ENCODE peak calls at places on chromosomes 7 and 10, in seven cellular contexts. C, Y, V, D, U, Q and L are unnamed samples. For H3K4me1, the result is how much of the 10 kb centered on the place peaks cover.

GRCh38 chr7:64636386-64636785 is 29.5 kb upstream of the ZNF107 start:
- DNase-seq in C (no peak), Q (no peak), V (no peak), Y (peak), D (no peak), U (no peak), L (no peak)

GRCh38 chr7:103532955-103533354 is 86.9 kb upstream of the SLC26A5 start:
- DNase-seq in C (no peak), U (no peak), V (no peak), D (no peak), Y (no peak), Q (no peak), L (no peak)

GRCh38 chr7:95905165-95905564 is 132.8 kb downstream of the DYNC1I1 start:
- DNase-seq in C (no peak), V (no peak), Q (no peak), Y (peak), D (no peak), U (no peak), L (no peak)

GRCh38 chr7:155670521-155670920 is 26.1 kb downstream of the RBM33 start:
- DNase-seq in Y (no peak), D (no peak), V (no peak), U (no peak), C (no peak), Q (no peak), L (no peak)

GRCh38 chr7:122532406-122533269 is 166.3 kb downstream of the RNF133 start:
- DNase-seq in C (no peak), U (no peak), Q (no peak), V (no peak), Y (peak), D (peak), L (no peak)

GRCh38 chr10:2137549-2138174 is 400.3 kb upstream of the ADARB2 start:
- DNase-seq in Q (no peak), D (no peak), Y (peak), U (no peak), V (no peak), C (peak), L (peak)

GRCh38 chr7:105654994-105655900 is 74.0 kb upstream of the EFCAB10 start:
- DNase-seq in C (no peak), D (peak), U (peak), Q (peak), Y (peak), V (no peak), L (no peak)

GRCh38 chr7:20114463-20114862 is 102.7 kb downstream of the MACC1 start:
- DNase-seq in V (no peak), Q (no peak), C (peak), Y (peak), D (no peak), U (no peak), L (no peak)

GRCh38 chr7:120402368-120402767 is 129.4 kb downstream of the KCND2 start:
- DNase-seq in U (peak), D (peak), Y (no peak), Q (no peak), C (no peak), V (no peak), L (no peak)

GRCh38 chr7:94656658-94656924 is 658 bp upstream of the SGCE start:
- DNase-seq in C (no peak), Q (no peak), V (no peak), D (no peak), Y (no peak), U (no peak), L (no peak)

GRCh38 chr7:94656925-94657731 is 1.2 kb upstream of the SGCE start:
- DNase-seq in Y (peak), Q (no peak), D (peak), V (peak), U (peak), C (peak), L (no peak)

GRCh38 chr7:94655884-94656657 is at the start of gene SGCE:
- DNase-seq in U (peak), Y (peak), V (peak), C (peak), D (peak), Q (peak), L (peak)

GRCh38 chr7:94655562-94655883 is 410 bp downstream of the SGCE start:
- DNase-seq in D (no peak), V (peak), C (no peak), Q (no peak), U (peak), Y (peak), L (no peak)

GRCh38 chr7:94654764-94655561 is 970 bp downstream of the SGCE start:
- DNase-seq in Q (no peak), Y (peak), U (peak), V (no peak), D (peak), C (peak), L (no peak)
- H3K4me3 ChIP-seq in Q (peak), Y (peak), U (peak), V (peak), D (peak), C (peak), L (peak)

GRCh38 chr7:5394264-5395105 is 29.1 kb downstream of the TNRC18 start:
- DNase-seq in Q (no peak), V (no peak), Y (no peak), U (no peak), C (no peak), D (no peak), L (no peak)

GRCh38 chr7:5396999-5397656 is 26.5 kb downstream of the TNRC18 start:
- DNase-seq in U (peak), Y (peak), V (peak), D (peak), C (peak), Q (peak), L (no peak)

GRCh38 chr7:5395246-5395645 is 28.4 kb downstream of the TNRC18 start:
- DNase-seq in Y (no peak), D (no peak), V (no peak), C (no peak), Q (no peak), U (no peak), L (no peak)

GRCh38 chr7:5396542-5396941 is 27.1 kb downstream of the TNRC18 start:
- DNase-seq in Y (no peak), U (no peak), C (peak), D (no peak), V (peak), Q (peak), L (no peak)

DNA sequence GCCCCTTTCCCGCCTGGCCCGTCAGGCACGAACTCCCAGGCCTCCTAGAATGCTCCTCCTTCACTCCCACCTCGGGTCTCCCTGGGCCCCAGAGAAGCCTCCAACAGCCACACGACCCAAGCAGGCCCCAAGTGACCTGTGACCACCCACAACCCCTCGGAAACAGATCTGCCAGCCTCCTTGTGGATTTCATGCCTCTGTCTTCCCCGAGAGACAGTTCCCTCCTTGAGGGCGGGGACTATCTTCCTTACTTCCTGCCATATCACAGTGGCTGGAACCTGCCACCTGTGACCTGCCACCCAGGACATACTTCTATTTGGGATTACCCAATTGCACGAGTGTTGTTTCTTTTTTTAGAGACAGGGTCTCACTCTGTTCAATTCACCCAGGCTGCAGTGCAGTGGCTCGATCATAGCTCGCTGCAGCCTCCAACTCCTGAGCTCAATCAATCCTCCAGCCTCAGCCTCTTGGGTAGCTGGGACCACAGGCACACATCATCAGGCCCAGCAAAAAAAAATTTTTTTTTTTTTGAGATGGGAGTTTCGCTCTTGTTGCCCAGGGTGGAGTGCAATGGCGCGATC is 25.9 kb downstream of the TNRC18 start:
- DNase-seq in U (no peak), Y (no peak), V (peak), Q (no peak), C (no peak), D (no peak), L (no peak)
- H3K4me1 ChIP-seq in U (under half), Y (under half), V (under half), Q (under half), C (under half), D (under half), L (under half)

DNA sequence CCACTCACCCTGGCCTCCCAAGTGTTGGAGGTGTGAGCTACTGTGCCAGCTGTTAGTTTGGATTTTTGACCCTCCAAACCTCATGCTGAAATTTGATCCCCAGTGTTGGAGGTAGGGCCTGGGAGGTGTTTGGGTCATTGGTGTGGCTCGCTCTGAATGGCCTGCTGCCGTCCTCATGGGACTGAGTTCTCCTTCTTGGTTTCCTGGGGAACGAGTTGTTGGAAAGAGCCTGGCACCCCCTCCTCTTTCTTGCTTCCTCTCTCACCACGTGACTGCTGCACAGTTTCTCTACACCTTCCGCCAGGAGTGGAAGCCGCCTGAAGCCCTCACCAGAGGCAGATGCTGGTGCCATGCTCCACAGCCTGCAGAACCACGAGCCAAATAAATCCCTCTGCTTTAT is 253.5 kb downstream of the PHTF2 start:
- DNase-seq in C (no peak), V (no peak), Q (no peak), D (no peak), Y (peak), U (no peak), L (peak)
- H3K27ac ChIP-seq in C (no peak), V (no peak), Q (no peak), D (no peak), Y (no peak), U (no peak), L (no peak)

GRCh38 chr7:101233907-101234547 is 3.6 kb downstream of the CLDN15 start:
- DNase-seq in Q (no peak), C (no peak), Y (no peak), V (no peak), D (no peak), U (no peak), L (no peak)

GRCh38 chr7:101234636-101235035 is 3.0 kb downstream of the CLDN15 start:
- DNase-seq in U (no peak), C (no peak), D (no peak), V (no peak), Y (no peak), Q (no peak), L (no peak)

GRCh38 chr7:101235050-101235449 is 2.6 kb downstream of the CLDN15 start:
- DNase-seq in Y (peak), U (no peak), Q (no peak), V (no peak), D (no peak), C (peak), L (no peak)

GRCh38 chr7:101231644-101232043 is 6.0 kb downstream of the CLDN15 start:
- DNase-seq in Q (no peak), D (no peak), C (no peak), V (peak), U (no peak), Y (no peak), L (no peak)

GRCh38 chr7:101232141-101232821 is 5.3 kb downstream of the CLDN15 start:
- DNase-seq in V (peak), C (no peak), Y (peak), U (no peak), D (no peak), Q (peak), L (no peak)
- H3K4me3 ChIP-seq in V (peak), C (no peak), Y (peak), U (no peak), D (no peak), Q (peak), L (peak)